ENCODE peak calls at places on chromosomes 7 and 10, in eight cellular contexts. One of them, this sample, is unnamed.
A peak's percentile ranks its signal among the peaks of the same experiment; 100 is the strongest.

GRCh38 chr7:95330194-95331003 is 6.1 kb upstream of the PON1 start:
- DNase-seq in IMR-90: no peak
- DNase-seq in right lobe of liver: no peak
- DNase-seq in tibial artery: no peak
- DNase-seq in pancreas: no peak
- DNase-seq in lower lobe of right lung: no peak
- DNase-seq in mucosa of descending colon: no peak
- DNase-seq in hepatocyte: no peak
- DNase-seq in this sample: no peak

GRCh38 chr7:40499718-40500117 is 364.9 kb downstream of the SUGCT start:
- DNase-seq in IMR-90: no peak
- DNase-seq in hepatocyte: no peak
- DNase-seq in pancreas: no peak
- DNase-seq in tibial artery: no peak
- DNase-seq in mucosa of descending colon: no peak
- DNase-seq in lower lobe of right lung: no peak
- DNase-seq in right lobe of liver: no peak
- DNase-seq in this sample: no peak

GRCh38 chr7:75688200-75689136 is 50.3 kb downstream of the HIP1 start:
- DNase-seq in tibial artery: no peak
- DNase-seq in mucosa of descending colon: peak; percentile 53
- DNase-seq in hepatocyte: no peak
- DNase-seq in lower lobe of right lung: no peak
- DNase-seq in IMR-90: no peak
- DNase-seq in right lobe of liver: no peak
- DNase-seq in pancreas: peak; percentile 50
- DNase-seq in this sample: no peak

GRCh38 chr10:13346280-13346819 is 1.7 kb downstream of the SEPHS1 start:
- DNase-seq in tibial artery: peak; percentile 42
- DNase-seq in mucosa of descending colon: no peak
- DNase-seq in IMR-90: peak; percentile 71
- DNase-seq in pancreas: no peak
- DNase-seq in lower lobe of right lung: no peak
- DNase-seq in hepatocyte: peak; percentile 68
- DNase-seq in right lobe of liver: no peak
- DNase-seq in this sample: no peak

GRCh38 chr10:71981024-71981867 is 17.1 kb downstream of the CHST3 start:
- DNase-seq in mucosa of descending colon: no peak
- DNase-seq in right lobe of liver: no peak
- DNase-seq in hepatocyte: no peak
- DNase-seq in IMR-90: no peak
- DNase-seq in lower lobe of right lung: no peak
- DNase-seq in pancreas: no peak
- DNase-seq in tibial artery: no peak
- DNase-seq in this sample: no peak

GRCh38 chr7:20229652-20230500 is 12.7 kb upstream of the MACC1 start:
- DNase-seq in IMR-90: peak; percentile 93
- DNase-seq in pancreas: no peak
- DNase-seq in hepatocyte: no peak
- DNase-seq in lower lobe of right lung: no peak
- DNase-seq in right lobe of liver: no peak
- DNase-seq in mucosa of descending colon: no peak
- DNase-seq in tibial artery: no peak
- DNase-seq in this sample: peak; percentile 63

GRCh38 chr7:35036361-35037171 is 719 bp downstream of the DPY19L1 start:
- DNase-seq in right lobe of liver: peak; percentile 79
- DNase-seq in lower lobe of right lung: peak; percentile 76
- DNase-seq in mucosa of descending colon: peak; percentile 78
- DNase-seq in pancreas: peak; percentile 82
- DNase-seq in IMR-90: peak; percentile 53
- DNase-seq in hepatocyte: peak; percentile 74
- DNase-seq in tibial artery: peak; percentile 51
- DNase-seq in this sample: no peak

GRCh38 chr7:150363872-150364271 is 4.8 kb upstream of the REPIN1 start:
- DNase-seq in right lobe of liver: no peak
- DNase-seq in tibial artery: no peak
- DNase-seq in lower lobe of right lung: no peak
- DNase-seq in hepatocyte: no peak
- DNase-seq in mucosa of descending colon: no peak
- DNase-seq in pancreas: no peak
- DNase-seq in IMR-90: no peak
- DNase-seq in this sample: no peak

GRCh38 chr7:15921576-15921975 is 235.1 kb upstream of the MEOX2 start:
- DNase-seq in hepatocyte: no peak
- DNase-seq in tibial artery: no peak
- DNase-seq in mucosa of descending colon: no peak
- DNase-seq in right lobe of liver: no peak
- DNase-seq in pancreas: no peak
- DNase-seq in IMR-90: peak; percentile 54
- DNase-seq in lower lobe of right lung: no peak
- DNase-seq in this sample: peak; percentile 43

GRCh38 chr10:101859530-101859929 is 15.9 kb upstream of the KCNIP2 start:
- DNase-seq in IMR-90: no peak
- DNase-seq in mucosa of descending colon: no peak
- DNase-seq in pancreas: no peak
- DNase-seq in right lobe of liver: no peak
- DNase-seq in lower lobe of right lung: no peak
- DNase-seq in hepatocyte: no peak
- DNase-seq in tibial artery: no peak
- DNase-seq in this sample: no peak

GRCh38 chr10:15725603-15726002 is 5.9 kb upstream of the ITGA8 start:
- DNase-seq in hepatocyte: peak; percentile 71
- DNase-seq in mucosa of descending colon: no peak
- DNase-seq in tibial artery: peak; percentile 31
- DNase-seq in pancreas: no peak
- DNase-seq in lower lobe of right lung: no peak
- DNase-seq in right lobe of liver: no peak
- DNase-seq in IMR-90: peak; percentile 67
- DNase-seq in this sample: no peak

GRCh38 chr10:90930971-90931841 is 10.3 kb upstream of the ANKRD1 start:
- DNase-seq in IMR-90: peak; percentile 85
- DNase-seq in mucosa of descending colon: no peak
- DNase-seq in hepatocyte: peak; percentile 67
- DNase-seq in tibial artery: peak; percentile 60
- DNase-seq in lower lobe of right lung: peak; percentile 55
- DNase-seq in pancreas: no peak
- DNase-seq in right lobe of liver: no peak
- DNase-seq in this sample: peak; percentile 88

GRCh38 chr7:78493383-78493782 is 694.8 kb downstream of the PHTF2 start:
- DNase-seq in pancreas: no peak
- DNase-seq in mucosa of descending colon: no peak
- DNase-seq in tibial artery: no peak
- DNase-seq in right lobe of liver: no peak
- DNase-seq in hepatocyte: no peak
- DNase-seq in lower lobe of right lung: no peak
- DNase-seq in IMR-90: no peak
- DNase-seq in this sample: no peak

GRCh38 chr10:15558136-15558535 is 161.6 kb downstream of the ITGA8 start:
- DNase-seq in mucosa of descending colon: no peak
- DNase-seq in lower lobe of right lung: no peak
- DNase-seq in hepatocyte: peak; percentile 34
- DNase-seq in right lobe of liver: no peak
- DNase-seq in tibial artery: no peak
- DNase-seq in IMR-90: peak; percentile 69
- DNase-seq in pancreas: no peak
- DNase-seq in this sample: peak; percentile 92

GRCh38 chr7:30285067-30285530 is 702 bp downstream of the ZNRF2 start:
- DNase-seq in mucosa of descending colon: peak; percentile 66
- DNase-seq in tibial artery: peak; percentile 22
- DNase-seq in lower lobe of right lung: peak; percentile 65
- DNase-seq in IMR-90: peak; percentile 8
- DNase-seq in hepatocyte: peak; percentile 76
- DNase-seq in pancreas: peak; percentile 80
- DNase-seq in right lobe of liver: no peak
- DNase-seq in this sample: no peak

DNA sequence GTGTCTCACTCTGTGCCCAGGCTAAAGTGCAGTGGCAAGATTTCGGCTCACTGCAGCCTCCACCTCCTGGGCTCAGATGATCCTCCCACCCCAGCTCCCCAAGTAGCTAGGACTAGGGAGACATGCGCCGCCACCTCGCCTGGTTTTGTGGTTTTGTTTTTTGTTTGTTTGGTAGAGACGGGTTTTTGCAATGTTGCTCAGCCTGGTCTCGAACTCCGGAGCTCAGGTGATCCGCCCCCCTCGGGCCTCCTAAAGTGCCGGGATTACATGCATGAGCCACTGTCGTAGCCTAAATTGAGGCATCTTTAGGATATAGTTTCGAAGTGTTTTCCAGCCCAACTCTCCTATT is 781 bp downstream of the ZNF727 start:
- DNase-seq in lower lobe of right lung: no peak
- DNase-seq in tibial artery: no peak
- DNase-seq in mucosa of descending colon: no peak
- DNase-seq in pancreas: no peak
- DNase-seq in IMR-90: no peak
- DNase-seq in hepatocyte: no peak
- DNase-seq in right lobe of liver: no peak
- DNase-seq in this sample: no peak
- H3K4me3 ChIP-seq in lower lobe of right lung: peak overlapping the region; percentile 66
- H3K4me3 ChIP-seq in tibial artery: peak overlapping the region; percentile 62
- H3K4me3 ChIP-seq in mucosa of descending colon: no peak overlapping the region
- H3K4me3 ChIP-seq in pancreas: peak overlapping the region; percentile 44
- H3K4me3 ChIP-seq in IMR-90: no peak overlapping the region
- H3K4me3 ChIP-seq in hepatocyte: no peak overlapping the region
- H3K4me3 ChIP-seq in right lobe of liver: peak overlapping the region; percentile 38
- H3K4me3 ChIP-seq in this sample: no peak overlapping the region

DNA sequence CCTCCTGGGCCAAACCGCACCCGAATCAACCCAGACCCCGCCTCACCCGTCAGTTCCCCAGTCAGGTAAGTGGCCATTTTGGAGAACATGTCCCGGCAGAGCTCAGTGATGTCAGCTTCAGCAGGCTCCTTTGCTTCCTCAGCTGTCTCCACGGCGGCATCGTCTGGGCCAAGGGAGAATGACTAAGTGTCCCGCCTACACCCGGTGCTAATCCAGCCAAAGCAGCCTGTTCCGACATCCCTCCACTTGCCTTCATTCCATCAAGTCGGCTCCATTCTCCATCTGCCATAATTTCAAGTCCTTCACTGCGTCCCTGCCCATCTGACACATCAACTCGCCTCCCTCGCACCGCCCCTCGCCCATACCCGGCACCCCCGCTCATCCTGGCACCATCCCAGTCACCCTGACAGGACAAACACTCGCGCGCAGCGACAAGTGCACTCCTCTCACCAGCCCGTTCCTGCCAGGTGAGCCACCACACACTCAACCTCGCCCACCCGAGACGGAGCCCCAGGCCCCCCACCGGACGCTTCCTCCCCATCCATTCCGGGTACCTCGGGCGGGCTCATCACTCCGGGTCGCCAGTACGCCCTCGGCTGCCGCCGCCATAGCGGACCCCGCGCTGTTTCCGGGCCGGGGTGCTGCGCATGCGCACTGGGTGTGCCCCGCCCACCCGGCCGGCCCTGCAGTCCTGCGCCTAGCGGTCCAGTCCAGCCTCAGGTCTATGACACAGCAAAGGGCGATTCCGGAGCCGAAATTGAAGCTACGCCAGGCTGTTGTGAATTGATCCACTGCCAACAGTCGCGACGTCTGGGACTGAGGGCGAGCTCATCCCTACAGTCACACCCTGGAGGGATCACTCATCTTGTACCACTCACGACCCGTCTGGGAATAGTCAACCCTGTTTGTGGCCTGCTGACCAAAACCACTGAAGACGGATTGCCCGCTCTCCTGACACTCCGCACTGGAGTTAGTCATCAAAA is at the start of gene BLOC1S2:
- DNase-seq in pancreas: peak; percentile 97
- DNase-seq in tibial artery: peak; percentile 87
- DNase-seq in hepatocyte: peak; percentile 93
- DNase-seq in lower lobe of right lung: peak; percentile 90
- DNase-seq in IMR-90: peak; percentile 92
- DNase-seq in mucosa of descending colon: peak; percentile 89
- DNase-seq in right lobe of liver: peak; percentile 88
- DNase-seq in this sample: peak; percentile 66
- TF ChIP-seq CTCF in pancreas: no peak
- TF ChIP-seq CTCF in tibial artery: no peak
- TF ChIP-seq CTCF in hepatocyte: no peak
- TF ChIP-seq CTCF in lower lobe of right lung: no peak
- TF ChIP-seq CTCF in IMR-90: no peak
- TF ChIP-seq CTCF in mucosa of descending colon: no peak
- TF ChIP-seq CTCF in right lobe of liver: no peak
- TF ChIP-seq CTCF in this sample: no peak

GRCh38 chr10:125107166-125107949 is 53.0 kb downstream of the CTBP2 start:
- DNase-seq in hepatocyte: no peak
- DNase-seq in tibial artery: no peak
- DNase-seq in lower lobe of right lung: no peak
- DNase-seq in right lobe of liver: no peak
- DNase-seq in pancreas: peak; percentile 42
- DNase-seq in IMR-90: no peak
- DNase-seq in mucosa of descending colon: no peak
- DNase-seq in this sample: no peak

GRCh38 chr10:125104559-125104958 is 55.8 kb downstream of the CTBP2 start:
- DNase-seq in lower lobe of right lung: no peak
- DNase-seq in IMR-90: no peak
- DNase-seq in tibial artery: no peak
- DNase-seq in pancreas: no peak
- DNase-seq in mucosa of descending colon: no peak
- DNase-seq in right lobe of liver: no peak
- DNase-seq in hepatocyte: no peak
- DNase-seq in this sample: no peak

GRCh38 chr10:125105155-125105554 is 55.2 kb downstream of the CTBP2 start:
- DNase-seq in IMR-90: no peak
- DNase-seq in tibial artery: no peak
- DNase-seq in right lobe of liver: no peak
- DNase-seq in lower lobe of right lung: no peak
- DNase-seq in mucosa of descending colon: no peak
- DNase-seq in pancreas: no peak
- DNase-seq in hepatocyte: no peak
- DNase-seq in this sample: no peak

GRCh38 chr10:125106586-125106985 is 53.8 kb downstream of the CTBP2 start:
- DNase-seq in mucosa of descending colon: no peak
- DNase-seq in hepatocyte: no peak
- DNase-seq in pancreas: no peak
- DNase-seq in lower lobe of right lung: no peak
- DNase-seq in right lobe of liver: no peak
- DNase-seq in IMR-90: no peak
- DNase-seq in tibial artery: no peak
- DNase-seq in this sample: no peak

GRCh38 chr10:125105856-125106255 is 54.5 kb downstream of the CTBP2 start:
- DNase-seq in right lobe of liver: no peak
- DNase-seq in hepatocyte: no peak
- DNase-seq in lower lobe of right lung: no peak
- DNase-seq in tibial artery: no peak
- DNase-seq in IMR-90: no peak
- DNase-seq in pancreas: peak; percentile 33
- DNase-seq in mucosa of descending colon: no peak
- DNase-seq in this sample: no peak
- H3K36me3 ChIP-seq in right lobe of liver: no peaks in the 10 kb centered on the region
- H3K36me3 ChIP-seq in hepatocyte: peaks cover 4% of the 10 kb centered on the region
- H3K36me3 ChIP-seq in lower lobe of right lung: peaks cover 60% of the 10 kb centered on the region
- H3K36me3 ChIP-seq in tibial artery: peaks cover 66% of the 10 kb centered on the region
- H3K36me3 ChIP-seq in IMR-90: peaks cover 37% of the 10 kb centered on the region
- H3K36me3 ChIP-seq in pancreas: no peaks in the 10 kb centered on the region
- H3K36me3 ChIP-seq in mucosa of descending colon: no peaks in the 10 kb centered on the region
- H3K36me3 ChIP-seq in this sample: peaks cover 25% of the 10 kb centered on the region

DNA sequence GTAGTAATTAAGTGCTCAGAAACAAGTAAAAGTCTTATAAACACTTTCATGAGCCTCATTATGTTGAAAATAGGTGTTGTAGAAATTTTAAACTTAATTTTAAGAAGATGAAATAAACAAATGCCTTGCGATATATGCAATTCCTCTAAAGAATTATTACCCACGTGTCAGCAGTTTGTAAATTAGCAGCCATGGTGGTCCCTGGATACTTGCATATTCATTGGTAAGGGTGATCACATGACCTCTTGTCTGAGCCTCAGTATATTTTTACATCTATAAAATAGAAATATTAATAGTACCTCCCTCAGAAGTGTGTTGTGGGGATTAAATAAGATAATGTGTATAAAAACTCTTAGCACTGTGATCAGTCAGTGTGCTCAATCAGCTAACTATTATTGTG is 141.5 kb upstream of the SVIL start:
- DNase-seq in tibial artery: no peak
- DNase-seq in IMR-90: no peak
- DNase-seq in pancreas: no peak
- DNase-seq in mucosa of descending colon: no peak
- DNase-seq in lower lobe of right lung: no peak
- DNase-seq in right lobe of liver: no peak
- DNase-seq in hepatocyte: no peak
- DNase-seq in this sample: no peak
- H3K4me3 ChIP-seq in tibial artery: no peak overlapping the region
- H3K4me3 ChIP-seq in IMR-90: no peak overlapping the region
- H3K4me3 ChIP-seq in pancreas: no peak overlapping the region
- H3K4me3 ChIP-seq in mucosa of descending colon: no peak overlapping the region
- H3K4me3 ChIP-seq in lower lobe of right lung: no peak overlapping the region
- H3K4me3 ChIP-seq in right lobe of liver: no peak overlapping the region
- H3K4me3 ChIP-seq in hepatocyte: no peak overlapping the region
- H3K4me3 ChIP-seq in this sample: no peak overlapping the region